ENCODE peak calls at places on chromosomes 12 and 14, in nine cellular contexts. B, O, P, R, U, Q, J, X and M are unnamed samples.

GRCh38 chr14:59161571-59162175 is 26.8 kb upstream of the DAAM1 start:
- DNase-seq in X (peak), J (peak), U (no peak), R (no peak), O (peak), B (peak), P (no peak), Q (peak), M (no peak)

GRCh38 chr12:94172031-94172430 is 23.7 kb downstream of the PLXNC1 start:
- DNase-seq in P (no peak), U (no peak), X (no peak), O (no peak), B (no peak), Q (no peak), R (no peak), J (no peak), M (no peak)

GRCh38 chr12:71759941-71760340 is 5.3 kb downstream of the RAB21 start:
- DNase-seq in Q (no peak), R (no peak), U (no peak), O (no peak), P (no peak), J (no peak), B (no peak), X (no peak), M (no peak)

GRCh38 chr12:95648990-95649791 is 97.9 kb upstream of the USP44 start:
- DNase-seq in U (no peak), B (peak), J (no peak), Q (peak), X (no peak), R (no peak), O (peak), P (no peak), M (no peak)

GRCh38 chr12:125892276-125892675 is 827.0 kb downstream of the AACS start:
- DNase-seq in R (no peak), J (no peak), B (no peak), O (no peak), Q (no peak), U (no peak), P (no peak), X (no peak), M (no peak)

GRCh38 chr12:29640589-29641345 is 143.0 kb downstream of the TMTC1 start:
- DNase-seq in B (no peak), P (no peak), Q (peak), R (no peak), U (no peak), J (no peak), O (no peak), X (no peak), M (no peak)

GRCh38 chr12:65868133-65868705 is 43.9 kb downstream of the HMGA2 start:
- DNase-seq in R (no peak), P (no peak), B (peak), Q (no peak), O (no peak), J (peak), U (no peak), X (no peak), M (no peak)

GRCh38 chr14:85217412-85217811 is 312.5 kb upstream of the FLRT2 start:
- DNase-seq in J (no peak), U (no peak), P (no peak), R (no peak), B (no peak), O (no peak), X (no peak), Q (no peak), M (no peak)

GRCh38 chr14:95597784-95598204 is 62.9 kb downstream of the GLRX5 start:
- DNase-seq in X (no peak), R (no peak), Q (peak), J (no peak), O (no peak), U (peak), B (peak), P (no peak), M (no peak)

GRCh38 chr14:103692159-103692558 is 23.1 kb downstream of the XRCC3 start:
- DNase-seq in X (no peak), O (no peak), P (no peak), R (no peak), Q (no peak), J (no peak), B (no peak), U (no peak), M (peak)

GRCh38 chr12:118371354-118372282 is 1.1 kb downstream of the TAOK3 start:
- DNase-seq in B (no peak), P (no peak), J (no peak), X (peak), Q (no peak), O (peak), R (peak), U (peak), M (no peak)

GRCh38 chr14:89773644-89774316 is 180.8 kb downstream of the EFCAB11 start:
- DNase-seq in O (peak), J (peak), U (peak), Q (peak), R (peak), P (no peak), B (no peak), X (no peak), M (peak)

GRCh38 chr12:79690156-79690605 is 583 bp downstream of the PAWR start:
- DNase-seq in O (peak), P (no peak), B (no peak), Q (no peak), X (no peak), R (no peak), U (peak), J (no peak), M (no peak)

GRCh38 chr14:101836131-101836530 is 74.6 kb downstream of the PPP2R5C start:
- DNase-seq in B (peak), P (no peak), X (no peak), R (no peak), O (no peak), Q (no peak), J (no peak), U (no peak), M (no peak)

GRCh38 chr12:71438670-71439361 is 782 bp upstream of the LGR5 start:
- DNase-seq in P (no peak), X (no peak), R (no peak), O (peak), J (no peak), Q (no peak), U (no peak), B (no peak), M (no peak)

GRCh38 chr12:15038137-15038536 is 65.3 kb downstream of the PDE6H start:
- DNase-seq in X (no peak), J (no peak), P (no peak), B (no peak), O (no peak), R (no peak), U (no peak), Q (no peak), M (no peak)

GRCh38 chr14:105748204-105748578 is 221.8 kb downstream of the TMEM121 start:
- DNase-seq in U (no peak), X (no peak), R (no peak), B (no peak), P (no peak), O (peak), Q (no peak), J (no peak), M (no peak)

GRCh38 chr12:124901003-124901402 is 13.4 kb downstream of the UBC start:
- DNase-seq in Q (no peak), X (no peak), J (no peak), R (no peak), P (no peak), U (no peak), B (no peak), O (no peak), M (no peak)

GRCh38 chr14:29243355-29243754 is 476.8 kb downstream of the FOXG1 start:
- DNase-seq in Q (no peak), O (no peak), X (no peak), B (no peak), U (no peak), R (no peak), J (no peak), P (no peak), M (no peak)

GRCh38 chr14:100955201-100955600 is 51.7 kb upstream of the RTL1 start:
- DNase-seq in X (no peak), Q (no peak), J (no peak), O (no peak), B (peak), R (no peak), U (no peak), P (no peak), M (no peak)

GRCh38 chr12:69470189-69471094 is at the start of gene FRS2:
- DNase-seq in J (peak), O (peak), R (peak), Q (peak), P (peak), X (peak), B (peak), U (peak), M (peak)
- TF ChIP-seq CTCF in J (no peak), O (peak), R (peak), Q (peak), P (no peak), X (no peak), B (peak), U (no peak), M (peak)

DNA sequence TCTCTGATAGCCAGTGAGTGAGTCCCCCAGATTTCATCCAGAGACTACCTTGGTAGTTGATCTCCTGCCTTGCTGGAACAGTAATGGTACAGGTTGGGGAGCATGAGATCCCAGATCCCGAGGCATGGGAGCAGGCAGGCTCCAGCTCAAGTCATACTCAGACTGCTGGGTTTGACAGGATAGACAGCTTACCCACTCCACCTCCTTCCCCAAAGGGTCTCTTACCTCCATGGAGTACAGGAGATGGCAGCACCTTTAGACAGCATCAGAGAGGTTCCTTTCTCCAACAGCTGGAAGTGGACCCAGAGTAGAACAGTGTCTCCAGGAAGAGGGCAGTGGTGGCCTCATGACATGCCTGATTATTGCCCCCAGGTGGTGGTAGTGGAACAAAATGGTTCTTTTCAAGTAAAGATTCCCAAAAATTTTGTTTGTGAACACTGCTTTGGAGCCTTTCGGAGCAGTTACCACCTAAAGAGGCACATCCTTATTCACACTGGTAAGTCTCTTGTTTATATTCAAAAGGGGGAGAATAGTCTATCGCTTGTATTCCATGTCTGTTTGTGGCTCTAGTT is 4.9 kb upstream of the CSAD start:
- DNase-seq in Q (no peak), J (no peak), R (no peak), U (no peak), O (no peak), P (no peak), B (no peak), X (no peak), M (no peak)
- TF ChIP-seq CTCF in Q (no peak), J (no peak), R (no peak), U (no peak), O (no peak), P (no peak), B (no peak), X (no peak), M (peak)

GRCh38 chr14:36646664-36647416 is 14.8 kb upstream of the PAX9 start:
- DNase-seq in J (no peak), Q (no peak), P (no peak), B (no peak), O (peak), U (peak), X (no peak), R (no peak), M (no peak)
- TF ChIP-seq CTCF in J (no peak), Q (peak), P (no peak), B (peak), O (no peak), U (peak), X (no peak), R (no peak), M (no peak)

DNA sequence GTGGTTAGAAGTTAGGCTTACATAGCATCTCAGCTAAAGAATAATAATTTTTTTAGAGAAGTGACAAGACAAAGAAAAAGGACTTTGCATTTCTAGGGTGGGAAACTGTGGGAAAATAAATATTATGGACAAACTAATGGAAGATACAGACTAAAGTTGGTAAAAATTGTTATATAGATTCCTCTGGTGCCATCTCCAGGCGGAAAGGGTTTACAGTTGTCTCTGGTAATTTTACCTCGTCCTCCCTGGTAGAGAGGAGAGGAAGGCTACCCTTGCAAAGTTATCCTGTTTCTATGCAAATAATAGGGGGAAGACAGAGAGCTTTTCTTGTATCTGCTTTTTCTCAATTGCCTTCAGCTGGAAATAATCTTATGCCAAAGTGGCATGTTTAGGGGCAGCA is 5.2 kb downstream of the OR11G2 start:
- DNase-seq in B (no peak), P (no peak), J (no peak), X (no peak), O (no peak), R (no peak), Q (no peak), U (no peak), M (no peak)
- TF ChIP-seq CTCF in B (no peak), P (no peak), J (no peak), X (no peak), O (no peak), R (no peak), Q (no peak), U (no peak), M (no peak)

GRCh38 chr14:55139152-55139551 is 10.1 kb downstream of the LGALS3 start:
- DNase-seq in J (no peak), P (no peak), Q (no peak), O (no peak), X (no peak), U (no peak), B (no peak), R (no peak), M (no peak)
- TF ChIP-seq CTCF in J (no peak), P (no peak), Q (no peak), O (no peak), X (no peak), U (no peak), B (no peak), R (no peak), M (no peak)

GRCh38 chr12:68483592-68484373 is 126.9 kb upstream of the RAP1B start:
- DNase-seq in J (no peak), X (no peak), O (no peak), B (no peak), P (no peak), R (no peak), Q (no peak), U (no peak), M (no peak)
- TF ChIP-seq CTCF in J (no peak), X (no peak), O (no peak), B (no peak), P (no peak), R (no peak), Q (no peak), U (no peak), M (no peak)

GRCh38 chr14:71142375-71143038 is 235.2 kb downstream of the PCNX1 start:
- DNase-seq in X (no peak), J (peak), U (no peak), R (peak), P (no peak), B (peak), O (no peak), Q (peak), M (peak)
- TF ChIP-seq CTCF in X (no peak), J (no peak), U (no peak), R (no peak), P (no peak), B (peak), O (no peak), Q (no peak), M (no peak)